ENCODE peak calls at places on chromosomes 1 and 21, in eight cellular contexts. V, J, W, L, K, O, E and H are unnamed samples.

GRCh38 chr1:29121951-29122661 is 1.6 kb downstream of the TMEM200B start:
- DNase-seq in K (peak; percentile 64), E (peak; percentile 64), W (no peak), O (no peak), J (no peak), V (no peak), L (peak; percentile 30), H (peak; percentile 53)

GRCh38 chr1:178871551-178872320 is 859 bp upstream of the ANGPTL1 start:
- DNase-seq in J (no peak), O (no peak), V (no peak), K (no peak), W (no peak), L (no peak), E (no peak), H (no peak)

GRCh38 chr1:184191181-184191601 is 139.7 kb downstream of the TSEN15 start:
- DNase-seq in O (peak; percentile 70), K (no peak), W (peak; percentile 28), V (no peak), J (peak; percentile 82), L (peak; percentile 90), E (peak; percentile 88), H (no peak)

GRCh38 chr21:36522174-36522810 is 42.4 kb upstream of the CLDN14 start:
- DNase-seq in O (no peak), J (no peak), L (no peak), K (no peak), W (no peak), V (no peak), E (no peak), H (no peak)

GRCh38 chr1:101291562-101292035 is 54.8 kb downstream of the S1PR1 start:
- DNase-seq in L (peak; percentile 84), K (peak; percentile 30), W (peak; percentile 85), E (peak; percentile 85), O (peak; percentile 39), J (peak; percentile 54), V (peak; percentile 41), H (peak; percentile 37)

GRCh38 chr1:93681549-93682412 is at the start of gene BCAR3:
- DNase-seq in E (peak; percentile 73), O (peak; percentile 77), J (no peak), K (peak; percentile 75), L (peak; percentile 62), W (peak; percentile 47), V (peak; percentile 78), H (peak; percentile 83)

GRCh38 chr1:215891266-215891665 is 324.2 kb downstream of the KCTD3 start:
- DNase-seq in W (no peak), K (no peak), V (no peak), J (no peak), L (no peak), E (no peak), O (no peak), H (no peak)

GRCh38 chr1:243325305-243325890 is 69.6 kb downstream of the SDCCAG8 start:
- DNase-seq in V (peak; percentile 31), E (peak; percentile 71), W (peak; percentile 66), L (peak; percentile 77), O (peak; percentile 38), K (peak; percentile 55), J (peak; percentile 74), H (peak; percentile 35)

GRCh38 chr1:192805832-192806323 is 3.0 kb upstream of the RGS2 start:
- DNase-seq in E (peak; percentile 87), K (no peak), J (peak; percentile 77), W (peak; percentile 87), V (peak; percentile 59), L (peak; percentile 96), O (peak; percentile 21), H (peak; percentile 64)

GRCh38 chr1:67348586-67349252 is 41.0 kb downstream of the IL12RB2 start:
- DNase-seq in J (no peak), V (no peak), K (no peak), O (no peak), E (no peak), L (no peak), W (no peak), H (no peak)

GRCh38 chr1:247456914-247457638 is 828 bp downstream of the OR2B11 start:
- DNase-seq in V (no peak), K (no peak), E (no peak), O (peak; percentile 25), J (no peak), L (no peak), W (no peak), H (no peak)

GRCh38 chr1:51518730-51519047 is 377 bp downstream of the EPS15 start:
- DNase-seq in V (peak; percentile 30), J (no peak), E (no peak), K (no peak), W (no peak), L (no peak), O (peak; percentile 61), H (no peak)

GRCh38 chr1:231035799-231036198 is 4.3 kb downstream of the FAM89A start:
- DNase-seq in O (peak; percentile 79), L (no peak), E (no peak), W (no peak), J (no peak), K (no peak), V (no peak), H (no peak)

GRCh38 chr1:173601588-173601987 is 1.3 kb downstream of the SLC9C2 start:
- DNase-seq in W (no peak), K (no peak), V (peak; percentile 15), E (no peak), L (no peak), J (no peak), O (no peak), H (no peak)

GRCh38 chr1:93556291-93556690 is 108.4 kb downstream of the FNBP1L start:
- DNase-seq in E (no peak), K (no peak), L (no peak), J (no peak), W (no peak), V (no peak), O (no peak), H (no peak)

GRCh38 chr1:20386682-20387081 is 96.0 kb downstream of the VWA5B1 start:
- DNase-seq in V (no peak), W (no peak), E (no peak), L (no peak), J (no peak), K (no peak), O (no peak), H (no peak)

GRCh38 chr21:43345746-43346409 is 81.1 kb downstream of the SIK1 start:
- DNase-seq in V (no peak), J (peak; percentile 44), L (peak; percentile 89), O (no peak), W (peak; percentile 67), E (peak; percentile 48), K (no peak), H (no peak)

DNA sequence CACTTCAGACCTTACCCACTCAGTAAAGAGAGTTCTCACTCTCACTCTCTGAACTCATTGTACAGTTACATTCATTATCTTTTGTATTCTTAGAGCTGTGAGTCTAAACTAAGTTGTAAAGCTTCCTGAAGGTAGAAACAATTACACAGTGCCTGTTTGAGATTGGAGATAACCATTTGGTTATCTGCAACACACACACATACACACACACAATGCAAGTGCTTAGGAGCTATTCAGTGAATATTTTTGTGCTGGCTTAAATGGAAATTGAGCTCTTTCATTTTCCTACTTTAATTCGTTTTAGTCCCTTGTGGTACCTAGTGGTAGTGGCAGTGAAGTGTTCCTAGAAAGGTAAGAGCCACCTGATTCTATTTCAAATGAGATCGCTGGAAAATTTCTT is 19.9 kb downstream of the KPNA6 start:
- DNase-seq in O (no peak), L (no peak), W (no peak), K (no peak), E (no peak), V (no peak), J (no peak), H (no peak)
- TF ChIP-seq CTCF in O (no peak), L (no peak), W (no peak), K (no peak), E (no peak), V (no peak), J (no peak), H (no peak)

DNA sequence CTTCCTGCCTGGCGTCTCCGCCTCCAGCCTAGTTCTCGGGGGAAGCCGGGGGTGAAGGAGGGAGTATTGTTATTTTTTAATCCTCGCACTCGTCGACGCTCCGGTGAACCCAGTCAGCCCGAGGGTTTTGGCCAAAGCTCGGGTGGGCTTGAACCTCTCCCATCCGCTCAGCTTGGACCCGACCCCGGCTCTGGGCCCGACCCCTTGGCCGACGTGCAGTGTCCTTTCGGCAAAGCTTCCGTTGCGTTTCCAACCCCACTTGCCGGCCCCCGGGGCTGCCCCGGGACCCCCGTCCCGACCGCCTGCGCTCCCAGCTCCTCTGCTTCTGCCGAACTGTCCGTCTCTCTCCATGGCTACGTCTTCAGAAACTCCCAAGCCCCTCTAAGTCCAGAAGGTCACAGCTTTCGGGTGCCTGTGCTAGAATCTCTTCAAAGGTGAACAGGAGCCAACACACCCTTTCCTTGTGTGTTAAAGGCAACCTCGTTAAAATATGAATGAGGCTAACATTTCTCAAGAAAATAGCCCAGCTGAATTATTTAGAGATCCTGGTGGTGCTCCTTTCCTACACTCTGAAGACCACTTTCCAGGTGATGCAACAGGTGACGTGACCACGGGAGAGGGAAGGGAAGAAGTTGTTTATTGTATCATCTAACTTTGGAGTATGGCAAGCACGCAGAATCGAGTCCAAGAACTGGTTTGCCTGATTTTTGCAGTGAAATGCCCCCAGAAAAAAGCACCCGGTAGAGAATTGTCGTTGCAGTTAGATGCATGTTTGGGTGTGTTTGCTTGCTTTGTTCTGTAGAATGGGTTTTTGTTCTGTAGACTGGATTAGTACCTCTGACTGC is 735 bp downstream of the DESI2 start:
- DNase-seq in O (no peak), V (no peak), J (no peak), K (peak; percentile 40), L (peak; percentile 6), W (no peak), E (peak; percentile 20), H (peak; percentile 25)
- TF ChIP-seq CTCF in O (no peak), V (no peak), J (no peak), K (no peak), L (no peak), W (no peak), E (no peak), H (no peak)

GRCh38 chr1:11391327-11391726 is 87.6 kb upstream of the DISP3 start:
- DNase-seq in O (no peak), W (no peak), E (no peak), L (no peak), J (no peak), K (no peak), V (no peak), H (no peak)
- TF ChIP-seq CTCF in O (no peak), W (no peak), E (no peak), L (no peak), J (no peak), K (no peak), V (no peak), H (no peak)

GRCh38 chr21:44919111-44919912 is 1.4 kb downstream of the ITGB2 start:
- DNase-seq in W (no peak), E (no peak), J (no peak), L (no peak), K (no peak), O (no peak), V (no peak), H (no peak)
- TF ChIP-seq CTCF in W (no peak), E (no peak), J (no peak), L (no peak), K (no peak), O (no peak), V (no peak), H (no peak)

DNA sequence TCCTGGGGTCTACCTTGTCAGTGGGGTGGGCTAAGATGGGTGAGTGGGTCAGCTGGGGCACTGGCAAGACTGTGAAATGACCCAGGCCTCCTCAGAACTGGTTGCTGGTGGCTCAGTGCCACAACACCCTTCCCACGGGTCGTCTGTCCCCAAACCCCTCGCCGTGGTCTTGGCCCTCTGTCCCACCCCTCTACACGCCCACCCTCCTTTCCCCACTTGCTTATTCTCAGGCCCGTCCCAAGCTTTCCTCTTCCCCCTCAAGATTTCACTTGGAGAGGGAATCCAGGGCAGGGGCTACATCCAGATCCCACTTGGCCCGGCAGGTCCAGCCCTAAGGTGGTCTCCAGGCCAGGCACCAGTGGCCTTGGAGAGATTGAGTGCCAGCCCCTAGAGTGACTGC is 16.7 kb downstream of the CSF1 start:
- DNase-seq in W (no peak), E (no peak), J (no peak), O (no peak), K (no peak), V (no peak), L (no peak), H (no peak)
- TF ChIP-seq CTCF in W (no peak), E (no peak), J (no peak), O (no peak), K (no peak), V (no peak), L (no peak), H (no peak)